ENCODE peak calls at places on chromosome 1, in five cellular contexts. I is HCEC 1CT; S is hypothalamus; W is EL; T is activated CD4-positive, alpha-beta T cell treated with anti-CD3 and anti-CD28 coated beads for 4 hours. Q is an unnamed sample.

GRCh38 chr1:176691251-176692228 is 228.6 kb downstream of the PAPPA2 start:
- DNase-seq in I (peak; percentile 50), S (no peak), W (peak; percentile 31), T (no peak), Q (peak; percentile 9)

GRCh38 chr1:88655685-88656299 is 28.3 kb upstream of the PKN2 start:
- DNase-seq in I (peak; percentile 32), S (no peak), W (peak; percentile 29), T (no peak), Q (no peak)

GRCh38 chr1:213162338-213162737 is 111.3 kb downstream of the RPS6KC1 start:
- DNase-seq in I (peak; percentile 62), S (no peak), W (peak; percentile 18), T (no peak), Q (peak; percentile 37)

GRCh38 chr1:113946668-113947387 is 17.7 kb downstream of the HIPK1 start:
- DNase-seq in I (no peak), S (no peak), W (no peak), T (no peak), Q (peak; percentile 4)

GRCh38 chr1:111082421-111083192 is 57.3 kb downstream of the DRAM2 start:
- DNase-seq in I (peak; percentile 28), S (no peak), W (peak; percentile 86), T (no peak), Q (no peak)

GRCh38 chr1:18336811-18337210 is 143.9 kb upstream of the KLHDC7A start:
- DNase-seq in I (no peak), S (no peak), W (no peak), T (no peak), Q (no peak)

GRCh38 chr1:5751833-5752714 is 240.2 kb downstream of the NPHP4 start:
- DNase-seq in I (no peak), S (no peak), W (no peak), T (no peak), Q (no peak)

GRCh38 chr1:177772621-177773020 is 197.2 kb downstream of the SEC16B start:
- DNase-seq in I (peak; percentile 51), S (no peak), W (no peak), T (no peak), Q (no peak)

GRCh38 chr1:20787100-20787774 is at the start of gene HP1BP3:
- DNase-seq in I (peak; percentile 67), S (peak; percentile 17), W (peak; percentile 78), T (peak; percentile 84), Q (peak; percentile 38)

GRCh38 chr1:9500756-9501754 is 38.2 kb upstream of the SLC25A33 start:
- DNase-seq in I (no peak), S (no peak), W (no peak), T (no peak), Q (no peak)

GRCh38 chr1:229147086-229147485 is 123.8 kb upstream of the RAB4A start:
- DNase-seq in I (no peak), S (no peak), W (no peak), T (no peak), Q (no peak)

GRCh38 chr1:38958967-38959366 is 17.3 kb upstream of the RHBDL2 start:
- DNase-seq in I (peak; percentile 30), S (no peak), W (peak; percentile 68), T (no peak), Q (peak; percentile 56)

GRCh38 chr1:207841907-207842306 is 69.0 kb downstream of the CD34 start:
- DNase-seq in I (no peak), S (no peak), W (no peak), T (no peak), Q (no peak)

GRCh38 chr1:2633936-2634491 is 1.2 kb upstream of the MMEL1 start:
- DNase-seq in I (no peak), S (no peak), W (no peak), T (no peak), Q (no peak)

GRCh38 chr1:245687636-245688535 is 533.1 kb downstream of the KIF26B start:
- DNase-seq in I (no peak), S (no peak), W (no peak), T (no peak), Q (no peak)

GRCh38 chr1:94335950-94336349 is 82.2 kb upstream of the ABCD3 start:
- DNase-seq in I (peak; percentile 87), S (peak; percentile 15), W (peak; percentile 92), T (no peak), Q (peak; percentile 88)

GRCh38 chr1:172658871-172659453 is at the start of gene FASLG:
- DNase-seq in I (no peak), S (no peak), W (no peak), T (peak; percentile 73), Q (no peak)

GRCh38 chr1:196309386-196309785 is 298.9 kb downstream of the KCNT2 start:
- DNase-seq in I (peak; percentile 43), S (no peak), W (peak; percentile 42), T (no peak), Q (no peak)

GRCh38 chr1:39564941-39565340 is 11.6 kb downstream of the PABPC4 start:
- DNase-seq in I (no peak), S (no peak), W (no peak), T (no peak), Q (no peak)

GRCh38 chr1:183674339-183674738 is 21.2 kb upstream of the APOBEC4 start:
- DNase-seq in I (no peak), S (no peak), W (peak; percentile 13), T (no peak), Q (no peak)

GRCh38 chr1:41683681-41684500 is 199.4 kb upstream of the EDN2 start:
- DNase-seq in I (peak; percentile 28), S (no peak), W (peak; percentile 75), T (no peak), Q (no peak)

GRCh38 chr1:195763907-195764183 is 844.4 kb downstream of the KCNT2 start:
- DNase-seq in I (no peak), S (no peak), W (no peak), T (no peak), Q (no peak)

GRCh38 chr1:152683846-152684245 is 2.1 kb upstream of the LCE2B start:
- DNase-seq in I (no peak), S (no peak), W (no peak), T (no peak), Q (no peak)

GRCh38 chr1:53625766-53626520 is 113.0 kb downstream of the GLIS1 start:
- DNase-seq in I (no peak), S (no peak), W (no peak), T (no peak), Q (no peak)

GRCh38 chr1:51234721-51235425 is 1.2 kb upstream of the RNF11 start:
- DNase-seq in I (peak; percentile 30), S (no peak), W (peak; percentile 66), T (peak; percentile 49), Q (peak; percentile 60)

GRCh38 chr1:17027900-17028299 is 16.2 kb upstream of the ATP13A2 start:
- DNase-seq in I (no peak), S (no peak), W (no peak), T (no peak), Q (no peak)

GRCh38 chr1:15258828-15259588 is 12.0 kb downstream of the FHAD1 start:
- DNase-seq in I (no peak), S (no peak), W (no peak), T (no peak), Q (no peak)

GRCh38 chr1:11741919-11742598 is 6.1 kb downstream of the AGTRAP start:
- DNase-seq in I (no peak), S (no peak), W (no peak), T (no peak), Q (no peak)

GRCh38 chr1:230864441-230864840 is 3.9 kb downstream of the C1orf198 start:
- DNase-seq in I (no peak), S (no peak), W (no peak), T (no peak), Q (no peak)

GRCh38 chr1:214637722-214638473 is 34.9 kb downstream of the CENPF start:
- DNase-seq in I (peak; percentile 52), S (no peak), W (peak; percentile 56), T (peak; percentile 5), Q (peak; percentile 20)